ENCODE peak calls at places on chromosomes 2 and 18, in seven cellular contexts. B is activated CD4-positive, alpha-beta T cell treated with anti-CD3 and anti-CD28 coated beads for 48 hours; E is AG04449; L is GDM1; O is NCI-H446; Z is progenitor cell of endocrine pancreas; K is stimulated activated CD8-positive, alpha-beta memory T cell treated with anti-CD3 and anti-CD28 coated beads, Interleukin-15, amount 100 ng/mL, for 24 hours. H is an unnamed sample.

GRCh38 chr2:85838641-85839040 is 50.1 kb downstream of the ST3GAL5 start:
- DNase-seq in O (no peak), L (no peak), B (no peak), E (no peak), K (no peak), Z (no peak), H (no peak)

GRCh38 chr2:166632616-166633015 is 138.6 kb upstream of the SCN7A start:
- DNase-seq in K (no peak), Z (no peak), L (no peak), E (peak; percentile 63), B (no peak), O (no peak), H (no peak)

GRCh38 chr2:69538872-69539548 is 101.8 kb upstream of the NFU1 start:
- DNase-seq in L (no peak), O (no peak), K (no peak), E (no peak), Z (no peak), B (no peak), H (no peak)

GRCh38 chr18:58213931-58214431 is 170.0 kb downstream of the NEDD4L start:
- DNase-seq in E (no peak), L (no peak), Z (no peak), K (no peak), B (no peak), O (no peak), H (no peak)

GRCh38 chr18:48191494-48191893 is 217.7 kb downstream of the ZBTB7C start:
- DNase-seq in E (no peak), L (no peak), O (no peak), Z (no peak), B (no peak), K (no peak), H (no peak)

GRCh38 chr18:47800192-47800591 is 130.3 kb downstream of the SMAD2 start:
- DNase-seq in O (no peak), E (no peak), K (no peak), B (no peak), L (no peak), Z (no peak), H (no peak)

GRCh38 chr2:118721817-118722551 is 125.5 kb downstream of the EN1 start:
- DNase-seq in L (no peak), K (no peak), B (no peak), Z (no peak), E (no peak), O (no peak), H (no peak)

GRCh38 chr2:8573234-8573941 is 108.5 kb upstream of the ID2 start:
- DNase-seq in B (no peak), O (no peak), K (no peak), L (no peak), Z (no peak), E (no peak), H (peak; percentile 62)

GRCh38 chr2:145220496-145220895 is 700.6 kb upstream of the ZEB2 start:
- DNase-seq in B (no peak), O (no peak), Z (no peak), L (no peak), E (no peak), K (no peak), H (no peak)

GRCh38 chr2:121197369-121198091 is 87.5 kb downstream of the TFCP2L1 start:
- DNase-seq in Z (no peak), L (no peak), K (no peak), E (no peak), B (no peak), O (no peak), H (peak; percentile 84)

GRCh38 chr2:195319548-195320415 is 337.2 kb upstream of the SLC39A10 start:
- DNase-seq in L (no peak), B (no peak), E (no peak), Z (no peak), K (no peak), O (no peak), H (no peak)

GRCh38 chr2:239806758-239807434 is 218.2 kb downstream of the NDUFA10 start:
- DNase-seq in K (no peak), E (no peak), Z (no peak), L (no peak), O (no peak), B (no peak), H (peak; percentile 69)

H was measured in aorta.